ENCODE peak calls at places on chromosomes 7 and 10, in five cellular contexts. One of them, this sample, is unnamed.

GRCh38 chr7:105779856-105780815 is 96.3 kb downstream of the ATXN7L1 start:
- DNase-seq in activated effector memory CD4-positive, alpha-beta T cell treated with Interleukin-2 at 50 U/mL for 16 hours: no peak
- DNase-seq in posterior cingulate gyrus: peak; percentile 71
- DNase-seq in T47D: no peak
- DNase-seq in Kasumi-1: no peak
- DNase-seq in this sample: no peak

GRCh38 chr7:15158141-15158810 is 255.7 kb upstream of the DGKB start:
- DNase-seq in activated effector memory CD4-positive, alpha-beta T cell treated with Interleukin-2 at 50 U/mL for 16 hours: no peak
- DNase-seq in posterior cingulate gyrus: no peak
- DNase-seq in T47D: no peak
- DNase-seq in Kasumi-1: no peak
- DNase-seq in this sample: no peak

GRCh38 chr7:99224263-99224947 is 16.5 kb upstream of the KPNA7 start:
- DNase-seq in activated effector memory CD4-positive, alpha-beta T cell treated with Interleukin-2 at 50 U/mL for 16 hours: no peak
- DNase-seq in posterior cingulate gyrus: peak; percentile 26
- DNase-seq in T47D: no peak
- DNase-seq in Kasumi-1: no peak
- DNase-seq in this sample: no peak

GRCh38 chr7:2199956-2200583 is 32.7 kb downstream of the MAD1L1 start:
- DNase-seq in activated effector memory CD4-positive, alpha-beta T cell treated with Interleukin-2 at 50 U/mL for 16 hours: no peak
- DNase-seq in posterior cingulate gyrus: peak; percentile 56
- DNase-seq in T47D: no peak
- DNase-seq in Kasumi-1: no peak
- DNase-seq in this sample: no peak

GRCh38 chr10:100744980-100745881 is at the start of gene PAX2:
- DNase-seq in activated effector memory CD4-positive, alpha-beta T cell treated with Interleukin-2 at 50 U/mL for 16 hours: no peak
- DNase-seq in posterior cingulate gyrus: no peak
- DNase-seq in T47D: no peak
- DNase-seq in Kasumi-1: no peak
- DNase-seq in this sample: no peak

GRCh38 chr10:78732381-78732780 is 336.4 kb upstream of the ZMIZ1 start:
- DNase-seq in activated effector memory CD4-positive, alpha-beta T cell treated with Interleukin-2 at 50 U/mL for 16 hours: no peak
- DNase-seq in posterior cingulate gyrus: no peak
- DNase-seq in T47D: no peak
- DNase-seq in Kasumi-1: no peak
- DNase-seq in this sample: no peak

GRCh38 chr7:3064077-3064476 is 20.4 kb upstream of the CARD11 start:
- DNase-seq in activated effector memory CD4-positive, alpha-beta T cell treated with Interleukin-2 at 50 U/mL for 16 hours: no peak
- DNase-seq in posterior cingulate gyrus: no peak
- DNase-seq in T47D: no peak
- DNase-seq in Kasumi-1: no peak
- DNase-seq in this sample: no peak

GRCh38 chr10:17003151-17003550 is 126.5 kb downstream of the CUBN start:
- DNase-seq in activated effector memory CD4-positive, alpha-beta T cell treated with Interleukin-2 at 50 U/mL for 16 hours: peak; percentile 37
- DNase-seq in posterior cingulate gyrus: no peak
- DNase-seq in T47D: no peak
- DNase-seq in Kasumi-1: peak; percentile 33
- DNase-seq in this sample: no peak

GRCh38 chr10:76743169-76743568 is 894.4 kb downstream of the KCNMA1 start:
- DNase-seq in activated effector memory CD4-positive, alpha-beta T cell treated with Interleukin-2 at 50 U/mL for 16 hours: no peak
- DNase-seq in posterior cingulate gyrus: no peak
- DNase-seq in T47D: no peak
- DNase-seq in Kasumi-1: no peak
- DNase-seq in this sample: no peak

GRCh38 chr7:83936056-83936703 is 258.4 kb downstream of the SEMA3A start:
- DNase-seq in activated effector memory CD4-positive, alpha-beta T cell treated with Interleukin-2 at 50 U/mL for 16 hours: no peak
- DNase-seq in posterior cingulate gyrus: peak; percentile 82
- DNase-seq in T47D: peak; percentile 21
- DNase-seq in Kasumi-1: peak; percentile 78
- DNase-seq in this sample: peak; percentile 36

GRCh38 chr7:131238260-131238940 is 89.3 kb upstream of the MKLN1 start:
- DNase-seq in activated effector memory CD4-positive, alpha-beta T cell treated with Interleukin-2 at 50 U/mL for 16 hours: no peak
- DNase-seq in posterior cingulate gyrus: no peak
- DNase-seq in T47D: no peak
- DNase-seq in Kasumi-1: no peak
- DNase-seq in this sample: no peak

GRCh38 chr10:71297343-71297742 is 21.7 kb upstream of the SLC29A3 start:
- DNase-seq in activated effector memory CD4-positive, alpha-beta T cell treated with Interleukin-2 at 50 U/mL for 16 hours: no peak
- DNase-seq in posterior cingulate gyrus: no peak
- DNase-seq in T47D: no peak
- DNase-seq in Kasumi-1: no peak
- DNase-seq in this sample: no peak

GRCh38 chr7:73570977-73571376 is 7.4 kb downstream of the TBL2 start:
- DNase-seq in activated effector memory CD4-positive, alpha-beta T cell treated with Interleukin-2 at 50 U/mL for 16 hours: no peak
- DNase-seq in posterior cingulate gyrus: no peak
- DNase-seq in T47D: no peak
- DNase-seq in Kasumi-1: no peak
- DNase-seq in this sample: no peak

GRCh38 chr10:72637398-72637857 is 11.5 kb upstream of the MICU1 start:
- DNase-seq in activated effector memory CD4-positive, alpha-beta T cell treated with Interleukin-2 at 50 U/mL for 16 hours: no peak
- DNase-seq in posterior cingulate gyrus: no peak
- DNase-seq in T47D: no peak
- DNase-seq in Kasumi-1: peak; percentile 98
- DNase-seq in this sample: no peak

GRCh38 chr10:93826355-93826754 is 67.4 kb upstream of the SLC35G1 start:
- DNase-seq in activated effector memory CD4-positive, alpha-beta T cell treated with Interleukin-2 at 50 U/mL for 16 hours: no peak
- DNase-seq in posterior cingulate gyrus: no peak
- DNase-seq in T47D: no peak
- DNase-seq in Kasumi-1: peak; percentile 33
- DNase-seq in this sample: no peak

GRCh38 chr7:151601521-151602305 is 82.0 kb upstream of the RHEB start:
- DNase-seq in activated effector memory CD4-positive, alpha-beta T cell treated with Interleukin-2 at 50 U/mL for 16 hours: no peak
- DNase-seq in posterior cingulate gyrus: no peak
- DNase-seq in T47D: no peak
- DNase-seq in Kasumi-1: no peak
- DNase-seq in this sample: no peak

GRCh38 chr7:28682811-28683210 is 270.5 kb downstream of the CREB5 start:
- DNase-seq in activated effector memory CD4-positive, alpha-beta T cell treated with Interleukin-2 at 50 U/mL for 16 hours: no peak
- DNase-seq in posterior cingulate gyrus: no peak
- DNase-seq in T47D: no peak
- DNase-seq in Kasumi-1: no peak
- DNase-seq in this sample: no peak

This sample was measured in LNCaP clone FGC.